ENCODE peak calls at places on chromosomes 1 and 21, in nine cellular contexts. H is GM12878, M is spleen, C is prostate gland, O is GM23338, D is stomach, F is esophagus muscularis mucosa, E is transverse colon, R is SK-N-SH. A is an unnamed sample.

GRCh38 chr1:9004731-9005708 is 21.2 kb downstream of the SLC2A7 start:
- DNase-seq in H (no peak), M (peak), C (peak), O (peak), D (peak), F (peak), E (peak), R (peak), A (no peak)

GRCh38 chr1:8939362-8939995 is 6.2 kb upstream of the CA6 start:
- DNase-seq in H (no peak), M (no peak), C (no peak), O (no peak), D (no peak), F (no peak), E (no peak), R (no peak), A (no peak)

GRCh38 chr1:185314416-185314815 is 2.6 kb downstream of the IVNS1ABP start:
- DNase-seq in H (no peak), M (no peak), C (no peak), O (peak), D (no peak), F (no peak), E (no peak), R (no peak), A (no peak)

GRCh38 chr1:39852214-39852791 is 31.0 kb downstream of the TRIT1 start:
- DNase-seq in H (no peak), M (no peak), C (peak), O (no peak), D (no peak), F (no peak), E (no peak), R (no peak), A (no peak)

GRCh38 chr1:27331922-27332321 is 9.9 kb upstream of the SYTL1 start:
- DNase-seq in H (no peak), M (peak), C (no peak), O (no peak), D (no peak), F (no peak), E (no peak), R (no peak), A (no peak)

GRCh38 chr21:24367936-24368335 is 1239.3 kb downstream of the MRPL39 start:
- DNase-seq in H (no peak), M (no peak), C (no peak), O (no peak), D (no peak), F (no peak), E (no peak), R (no peak), A (no peak)

GRCh38 chr1:239731079-239731744 is 344.8 kb downstream of the CHRM3 start:
- DNase-seq in H (no peak), M (no peak), C (no peak), O (no peak), D (no peak), F (no peak), E (no peak), R (no peak), A (no peak)

GRCh38 chr1:156904187-156904959 is 10.9 kb downstream of the PEAR1 start:
- DNase-seq in H (no peak), M (no peak), C (no peak), O (no peak), D (no peak), F (no peak), E (no peak), R (no peak), A (no peak)

GRCh38 chr1:8816831-8817412 is 518 bp downstream of the RERE start:
- DNase-seq in H (peak), M (peak), C (no peak), O (peak), D (peak), F (no peak), E (peak), R (peak), A (no peak)

GRCh38 chr1:91080650-91081049 is 58.8 kb upstream of the ZNF644 start:
- DNase-seq in H (no peak), M (no peak), C (no peak), O (no peak), D (no peak), F (peak), E (no peak), R (no peak), A (no peak)

GRCh38 chr1:116508984-116509980 is 61.5 kb downstream of the CD58 start:
- DNase-seq in H (no peak), M (no peak), C (no peak), O (no peak), D (no peak), F (no peak), E (peak), R (no peak), A (no peak)

GRCh38 chr1:198196630-198197029 is 39.8 kb downstream of the NEK7 start:
- DNase-seq in H (no peak), M (no peak), C (no peak), O (no peak), D (no peak), F (no peak), E (no peak), R (no peak), A (no peak)

GRCh38 chr1:234605983-234606730 is 3.8 kb downstream of the IRF2BP2 start:
- DNase-seq in H (no peak), M (peak), C (no peak), O (no peak), D (peak), F (no peak), E (peak), R (no peak), A (no peak)

GRCh38 chr1:87647436-87648177 is 318.9 kb downstream of the LMO4 start:
- DNase-seq in H (no peak), M (no peak), C (no peak), O (no peak), D (no peak), F (no peak), E (no peak), R (no peak), A (no peak)

GRCh38 chr1:160101717-160102522 is 3.5 kb upstream of the IGSF8 start:
- DNase-seq in H (no peak), M (peak), C (no peak), O (no peak), D (no peak), F (no peak), E (no peak), R (no peak), A (no peak)

GRCh38 chr21:34613679-34614442 is 1.1 kb downstream of the RCAN1 start:
- DNase-seq in H (no peak), M (no peak), C (peak), O (no peak), D (no peak), F (no peak), E (no peak), R (peak), A (no peak)

GRCh38 chr21:24693779-24694178 is 913.5 kb downstream of the MRPL39 start:
- DNase-seq in H (no peak), M (no peak), C (no peak), O (no peak), D (no peak), F (no peak), E (no peak), R (no peak), A (no peak)

GRCh38 chr1:85611856-85612255 is 31.3 kb downstream of the CCN1 start:
- DNase-seq in H (no peak), M (no peak), C (peak), O (no peak), D (peak), F (no peak), E (no peak), R (no peak), A (peak)

GRCh38 chr21:34967509-34968289 is 81.4 kb downstream of the RUNX1 start:
- DNase-seq in H (no peak), M (no peak), C (no peak), O (no peak), D (no peak), F (no peak), E (no peak), R (no peak), A (no peak)

GRCh38 chr1:226627050-226627755 is 78.6 kb downstream of the STUM start:
- DNase-seq in H (no peak), M (peak), C (no peak), O (no peak), D (no peak), F (no peak), E (no peak), R (no peak), A (peak)

GRCh38 chr1:20792177-20792576 is 5.1 kb upstream of the HP1BP3 start:
- DNase-seq in H (no peak), M (no peak), C (no peak), O (no peak), D (no peak), F (no peak), E (no peak), R (no peak), A (no peak)

GRCh38 chr1:183696981-183697380 is 43.9 kb upstream of the APOBEC4 start:
- DNase-seq in H (no peak), M (no peak), C (no peak), O (no peak), D (no peak), F (no peak), E (no peak), R (no peak), A (no peak)

GRCh38 chr1:182297312-182297711 is 94.3 kb downstream of the GLUL start:
- DNase-seq in H (no peak), M (no peak), C (no peak), O (no peak), D (no peak), F (no peak), E (no peak), R (no peak), A (no peak)

GRCh38 chr1:20386682-20387081 is 96.0 kb downstream of the VWA5B1 start:
- DNase-seq in H (no peak), M (peak), C (no peak), O (peak), D (no peak), F (no peak), E (no peak), R (peak), A (no peak)

GRCh38 chr1:158506369-158506987 is 34.5 kb downstream of the OR10R2 start:
- DNase-seq in H (peak), M (no peak), C (no peak), O (peak), D (no peak), F (no peak), E (peak), R (peak), A (no peak)

GRCh38 chr21:36471254-36471723 is 8.6 kb downstream of the CLDN14 start:
- DNase-seq in H (peak), M (no peak), C (no peak), O (no peak), D (no peak), F (no peak), E (no peak), R (no peak), A (no peak)

GRCh38 chr21:44897326-44898010 is 23.2 kb downstream of the ITGB2 start:
- DNase-seq in H (no peak), M (peak), C (no peak), O (no peak), D (peak), F (no peak), E (peak), R (no peak), A (no peak)

GRCh38 chr1:204426035-204426436 is 14.4 kb upstream of the PPP1R15B start:
- DNase-seq in H (no peak), M (no peak), C (no peak), O (no peak), D (peak), F (no peak), E (no peak), R (no peak), A (no peak)

GRCh38 chr21:18249542-18250152 is 5.0 kb downstream of the CHODL start:
- DNase-seq in H (no peak), M (no peak), C (no peak), O (peak), D (no peak), F (no peak), E (no peak), R (no peak), A (no peak)

GRCh38 chr1:21329209-21329844 is 39.1 kb upstream of the ECE1 start:
- DNase-seq in H (no peak), M (no peak), C (no peak), O (peak), D (peak), F (no peak), E (peak), R (no peak), A (no peak)

GRCh38 chr1:91804546-91805023 is 81.4 kb downstream of the TGFBR3 start:
- DNase-seq in H (peak), M (no peak), C (no peak), O (no peak), D (no peak), F (no peak), E (no peak), R (no peak), A (no peak)

GRCh38 chr21:38848187-38848609 is 42.5 kb downstream of the ETS2 start:
- DNase-seq in H (no peak), M (no peak), C (no peak), O (no peak), D (no peak), F (peak), E (no peak), R (no peak), A (no peak)
- H3K27ac ChIP-seq in H (no peak), M (no peak), C (no peak), O (no peak), D (peak), F (no peak), E (peak), R (peak), A (no peak)

DNA sequence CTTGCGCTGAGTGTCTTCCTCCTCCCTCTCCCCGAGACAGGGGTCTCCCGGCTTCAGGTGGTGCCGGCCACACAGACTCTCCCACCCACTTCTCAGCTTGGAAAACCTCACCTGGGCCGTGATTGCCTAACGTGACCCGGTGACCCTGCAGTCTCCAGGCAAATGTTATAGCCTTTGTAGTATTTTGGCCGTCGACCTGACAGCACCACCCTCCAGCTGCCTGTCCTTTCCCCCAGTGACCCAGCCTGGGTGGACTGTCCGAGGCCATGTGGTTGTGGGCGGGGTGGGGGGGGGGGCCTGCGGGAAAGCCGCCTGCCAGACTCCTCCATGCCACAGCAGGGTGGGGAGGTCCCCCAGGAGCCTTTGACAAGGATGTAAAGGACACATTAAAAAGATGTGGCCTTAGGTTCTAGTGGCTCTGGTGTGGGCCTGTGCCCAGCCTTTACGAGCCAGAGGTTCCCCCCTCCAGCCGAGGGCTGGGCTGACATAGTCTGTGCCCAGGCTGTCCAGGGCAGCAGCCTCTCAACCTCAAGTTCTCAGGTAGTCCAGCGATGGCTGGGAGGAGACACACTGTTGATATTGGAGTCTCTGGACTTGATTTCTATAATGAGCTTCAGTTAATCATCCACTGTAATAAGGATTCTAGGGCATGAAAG is 8.1 kb downstream of the TOR3A start:
- DNase-seq in H (no peak), M (no peak), C (no peak), O (no peak), D (no peak), F (peak), E (no peak), R (no peak), A (no peak)
- TF ChIP-seq POLR2AphosphoS5 in H (no peak), M (no peak), C (no peak), O (no peak), D (no peak), F (no peak), E (no peak), R (no peak), A (no peak)

GRCh38 chr1:168431882-168432281 is 111.9 kb downstream of the XCL2 start:
- DNase-seq in H (no peak), M (no peak), C (no peak), O (no peak), D (no peak), F (no peak), E (no peak), R (no peak), A (no peak)

GRCh38 chr1:168435439-168435838 is 108.4 kb downstream of the XCL2 start:
- DNase-seq in H (no peak), M (no peak), C (no peak), O (no peak), D (no peak), F (no peak), E (no peak), R (no peak), A (no peak)

GRCh38 chr1:168428063-168428731 is 115.6 kb downstream of the XCL2 start:
- DNase-seq in H (no peak), M (no peak), C (no peak), O (peak), D (no peak), F (no peak), E (no peak), R (peak), A (no peak)

DNA sequence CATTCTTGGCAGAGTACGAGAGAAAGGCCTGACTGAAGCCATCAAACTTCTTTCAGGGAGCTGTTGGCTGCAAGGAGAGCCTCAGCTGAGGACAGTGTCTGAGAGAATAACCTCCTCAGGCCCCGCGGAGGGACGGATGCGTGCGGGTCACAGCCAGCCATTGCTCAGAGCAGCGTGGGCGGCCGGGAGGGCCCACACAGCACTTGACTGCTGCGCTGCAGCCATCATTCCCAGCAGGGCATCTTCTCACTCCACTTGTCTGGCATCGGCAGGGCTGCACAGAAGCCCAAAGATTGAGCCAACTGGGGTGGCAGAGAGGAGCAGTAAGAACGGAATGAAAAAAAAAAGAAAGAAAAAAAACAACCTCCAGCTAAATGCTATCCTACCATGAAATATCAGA is 113.4 kb downstream of the XCL2 start:
- DNase-seq in H (no peak), M (no peak), C (no peak), O (no peak), D (no peak), F (no peak), E (no peak), R (no peak), A (no peak)
- H3K27ac ChIP-seq in H (no peak), M (no peak), C (peak), O (no peak), D (no peak), F (peak), E (peak), R (no peak), A (no peak)

DNA sequence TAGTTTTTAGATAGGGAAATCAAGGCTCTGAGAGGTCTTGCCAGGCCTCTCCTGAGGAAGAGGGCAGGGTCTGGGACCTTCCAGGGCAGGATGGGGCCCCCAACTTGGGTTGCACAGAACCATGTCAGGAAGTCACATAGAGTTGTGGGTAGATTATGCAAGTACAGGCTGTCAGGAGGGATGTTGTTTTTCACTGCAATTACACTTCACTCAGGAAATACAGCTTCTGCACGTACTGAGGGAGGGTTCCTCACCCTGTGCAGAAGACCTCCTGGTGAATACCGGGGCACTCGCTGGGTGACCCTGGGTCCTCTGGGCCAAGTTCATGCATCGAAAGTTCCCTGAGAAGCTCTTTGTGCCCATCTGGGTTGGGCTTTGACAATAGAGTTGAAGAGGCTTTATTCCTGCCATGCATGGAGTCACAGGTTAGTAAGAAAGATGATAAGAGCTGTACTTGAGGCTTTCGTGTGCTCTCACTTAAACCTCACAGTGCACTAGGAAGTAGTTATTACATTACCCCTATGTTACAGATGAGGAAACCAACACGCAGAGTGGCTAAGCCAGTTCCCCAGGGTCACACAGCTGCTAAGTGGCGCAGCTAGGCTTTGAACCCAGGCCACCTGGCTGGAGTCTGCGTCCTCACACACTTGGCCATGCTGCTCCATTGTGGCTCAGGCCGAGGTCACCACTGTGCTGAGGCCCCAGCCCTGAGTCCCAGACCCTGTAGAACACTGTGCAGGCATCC is 16.2 kb upstream of the TNFRSF1B start:
- DNase-seq in H (no peak), M (no peak), C (no peak), O (no peak), D (no peak), F (no peak), E (no peak), R (no peak), A (no peak)
- TF ChIP-seq POLR2AphosphoS5 in H (peak), M (peak), C (no peak), O (no peak), D (no peak), F (peak), E (no peak), R (no peak), A (no peak)

GRCh38 chr1:7128293-7128692 is 343.0 kb downstream of the CAMTA1 start:
- DNase-seq in H (no peak), M (no peak), C (no peak), O (no peak), D (no peak), F (no peak), E (no peak), R (no peak), A (no peak)

GRCh38 chr1:7130127-7130526 is 344.9 kb downstream of the CAMTA1 start:
- DNase-seq in H (no peak), M (no peak), C (no peak), O (no peak), D (no peak), F (no peak), E (no peak), R (no peak), A (no peak)

GRCh38 chr1:7121622-7121988 is 336.4 kb downstream of the CAMTA1 start:
- DNase-seq in H (no peak), M (no peak), C (peak), O (no peak), D (peak), F (no peak), E (peak), R (no peak), A (no peak)

DNA sequence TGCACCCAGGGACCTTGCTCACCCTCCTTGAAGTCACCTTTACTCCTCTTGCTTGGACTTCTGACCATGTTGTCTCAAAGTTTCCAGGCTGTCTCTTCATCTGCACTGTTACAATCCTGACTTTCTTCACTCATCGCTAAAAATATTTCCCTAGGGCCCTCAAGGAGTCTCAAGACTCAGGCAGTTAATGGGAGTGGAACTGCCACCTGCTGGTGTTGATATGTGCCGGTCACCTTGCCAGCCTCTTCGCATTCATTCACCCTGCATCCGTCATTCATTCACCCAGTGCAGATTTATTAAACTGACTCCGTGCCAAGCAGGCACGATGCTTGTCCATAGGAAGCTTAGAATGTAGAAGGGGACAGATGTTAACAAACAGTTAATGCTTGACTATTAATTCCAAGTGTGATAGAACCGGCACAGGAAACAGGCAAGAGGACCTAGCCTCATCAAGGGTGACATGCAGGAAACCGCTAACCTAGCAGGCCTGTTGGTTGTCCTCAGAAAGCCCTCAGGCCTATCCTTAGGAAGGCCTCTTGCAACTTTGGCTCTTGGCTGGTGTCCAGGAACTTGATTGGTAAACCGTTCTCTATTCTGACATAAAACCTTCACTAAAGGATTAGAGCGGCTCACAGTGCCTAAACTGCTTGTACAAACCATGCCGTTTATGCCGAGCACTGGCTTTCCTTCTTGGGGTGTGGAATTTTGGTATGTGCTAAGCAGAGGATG is 342.2 kb downstream of the CAMTA1 start:
- DNase-seq in H (no peak), M (no peak), C (no peak), O (peak), D (no peak), F (no peak), E (no peak), R (no peak), A (no peak)
- H3K27ac ChIP-seq in H (no peak), M (no peak), C (no peak), O (no peak), D (no peak), F (no peak), E (no peak), R (no peak), A (no peak)

A was measured in suprapubic skin.